ENCODE peak calls at places on chromosome 1, in nine cellular contexts. D, O, A, C, Z, Q, G, F and Y are unnamed samples.

GRCh38 chr1:20079661-20080305 is 9.8 kb downstream of the PLA2G5 start:
- DNase-seq in D (no peak), O (no peak), A (no peak), C (no peak), Z (no peak), Q (no peak), G (no peak), F (no peak), Y (no peak)

GRCh38 chr1:116711061-116711582 is 43.1 kb upstream of the CD2 start:
- DNase-seq in D (no peak), O (no peak), A (no peak), C (no peak), Z (no peak), Q (no peak), G (no peak), F (no peak), Y (no peak)

GRCh38 chr1:26044971-26045711 is 777 bp downstream of the SLC30A2 start:
- DNase-seq in D (no peak), O (no peak), A (no peak), C (no peak), Z (no peak), Q (no peak), G (no peak), F (no peak), Y (no peak)

GRCh38 chr1:241846862-241847539 is 1.0 kb upstream of the EXO1 start:
- DNase-seq in D (no peak), O (no peak), A (no peak), C (no peak), Z (no peak), Q (no peak), G (no peak), F (no peak), Y (no peak)

GRCh38 chr1:150484431-150484830 is 2.8 kb upstream of the TARS2 start:
- DNase-seq in D (no peak), O (peak), A (no peak), C (no peak), Z (no peak), Q (peak), G (no peak), F (no peak), Y (no peak)

GRCh38 chr1:178172939-178173338 is 79.0 kb downstream of the RASAL2 start:
- DNase-seq in D (no peak), O (no peak), A (peak), C (no peak), Z (no peak), Q (no peak), G (no peak), F (no peak), Y (no peak)

GRCh38 chr1:149884433-149885363 is 14.7 kb upstream of the BOLA1 start:
- DNase-seq in D (no peak), O (peak), A (peak), C (no peak), Z (no peak), Q (no peak), G (no peak), F (no peak), Y (no peak)

GRCh38 chr1:3673381-3674099 is 21.2 kb downstream of the TP73 start:
- DNase-seq in D (no peak), O (no peak), A (no peak), C (no peak), Z (no peak), Q (no peak), G (no peak), F (no peak), Y (no peak)

GRCh38 chr1:164250365-164250764 is 308.6 kb upstream of the PBX1 start:
- DNase-seq in D (no peak), O (no peak), A (no peak), C (no peak), Z (no peak), Q (no peak), G (no peak), F (no peak), Y (no peak)

GRCh38 chr1:96144636-96145035 is 576.9 kb upstream of the PTBP2 start:
- DNase-seq in D (no peak), O (no peak), A (no peak), C (no peak), Z (no peak), Q (no peak), G (no peak), F (no peak), Y (no peak)

GRCh38 chr1:26695417-26696190 is at the start of gene ARID1A:
- DNase-seq in D (peak), O (peak), A (peak), C (peak), Z (peak), Q (peak), G (peak), F (peak), Y (peak)